ENCODE peak calls at places on chromosomes 6 and 20, in four cellular contexts. Z, W, B and U are unnamed samples. For H3K9me3, the result is how much of the 10 kb centered on the place peaks cover.

GRCh38 chr20:35583636-35584560 is 31.7 kb upstream of the SPAG4 start:
- DNase-seq in Z (no peak), W (no peak), B (no peak), U (no peak)

GRCh38 chr6:143449731-143450452 is 603 bp downstream of the ADAT2 start:
- DNase-seq in Z (peak), W (no peak), B (peak), U (no peak)

GRCh38 chr20:17444091-17444490 is 87.1 kb downstream of the BFSP1 start:
- DNase-seq in Z (no peak), W (no peak), B (no peak), U (peak)

GRCh38 chr20:47576516-47577033 is 74.9 kb downstream of the NCOA3 start:
- DNase-seq in Z (peak), W (peak), B (peak), U (peak)

GRCh38 chr6:138590796-138591709 is 91.8 kb upstream of the NHSL1 start:
- DNase-seq in Z (peak), W (peak), B (peak), U (no peak)

GRCh38 chr6:157264701-157265100 is 58.6 kb downstream of the TMEM242 start:
- DNase-seq in Z (no peak), W (no peak), B (no peak), U (no peak)

GRCh38 chr6:161101517-161101916 is 109.9 kb downstream of the MAP3K4 start:
- DNase-seq in Z (no peak), W (no peak), B (no peak), U (no peak)

GRCh38 chr6:90202156-90202555 is 94.5 kb downstream of the BACH2 start:
- DNase-seq in Z (no peak), W (no peak), B (no peak), U (no peak)

GRCh38 chr20:6680854-6681253 is 86.6 kb upstream of the BMP2 start:
- DNase-seq in Z (no peak), W (no peak), B (no peak), U (peak)

GRCh38 chr6:154356690-154357089 is at the start of gene IPCEF1:
- DNase-seq in Z (no peak), W (no peak), B (no peak), U (no peak)

GRCh38 chr6:105210932-105211531 is 31.2 kb upstream of the POPDC3 start:
- DNase-seq in Z (no peak), W (no peak), B (no peak), U (no peak)

GRCh38 chr6:26457407-26457795 is 354 bp upstream of the BTN2A1 start:
- DNase-seq in Z (peak), W (peak), B (no peak), U (no peak)

GRCh38 chr6:45625191-45625664 is 247.5 kb upstream of the SUPT3H start:
- DNase-seq in Z (no peak), W (no peak), B (no peak), U (no peak)

GRCh38 chr20:57481281-57481711 is 43.6 kb downstream of the CTCFL start:
- DNase-seq in Z (no peak), W (no peak), B (no peak), U (no peak)

GRCh38 chr6:43242908-43243648 is at the start of gene TTBK1:
- DNase-seq in Z (no peak), W (no peak), B (no peak), U (no peak)

GRCh38 chr6:33197431-33198048 is 2.9 kb downstream of the RXRB start:
- DNase-seq in Z (peak), W (peak), B (no peak), U (no peak)

GRCh38 chr6:43973351-43973750 is 153.9 kb downstream of the MRPL14 start:
- DNase-seq in Z (no peak), W (no peak), B (no peak), U (no peak)

GRCh38 chr6:149065658-149066556 is 251.6 kb upstream of the TAB2 start:
- DNase-seq in Z (no peak), W (no peak), B (no peak), U (no peak)

GRCh38 chr6:133012774-133013173 is 198.4 kb downstream of the RPS12 start:
- DNase-seq in Z (no peak), W (no peak), B (no peak), U (no peak)

GRCh38 chr6:117508450-117508971 is 26.0 kb downstream of the DCBLD1 start:
- DNase-seq in Z (no peak), W (no peak), B (no peak), U (no peak)

GRCh38 chr6:83708970-83709747 is at the start of gene SNAP91:
- DNase-seq in Z (no peak), W (no peak), B (no peak), U (no peak)

GRCh38 chr6:170522565-170523183 is 30.4 kb downstream of the PSMB1 start:
- DNase-seq in Z (no peak), W (no peak), B (no peak), U (no peak)

GRCh38 chr6:82143041-82143481 is 104.5 kb downstream of the IBTK start:
- DNase-seq in Z (no peak), W (no peak), B (no peak), U (no peak)

GRCh38 chr20:23441850-23442313 is 2.4 kb downstream of the CSTL1 start:
- DNase-seq in Z (peak), W (peak), B (peak), U (no peak)

GRCh38 chr20:63976980-63977391 is 2.5 kb downstream of the SAMD10 start:
- DNase-seq in Z (no peak), W (no peak), B (no peak), U (no peak)

GRCh38 chr6:79941489-79942151 is 5.7 kb downstream of the ELOVL4 start:
- DNase-seq in Z (no peak), W (no peak), B (no peak), U (no peak)

GRCh38 chr6:130520235-130520634 is 154.4 kb downstream of the TMEM200A start:
- DNase-seq in Z (no peak), W (no peak), B (no peak), U (no peak)

GRCh38 chr6:98044168-98044567 is 761.2 kb upstream of the MMS22L start:
- DNase-seq in Z (no peak), W (no peak), B (no peak), U (no peak)

GRCh38 chr6:16184129-16184528 is 54.3 kb upstream of the GMPR start:
- DNase-seq in Z (peak), W (peak), B (peak), U (no peak)

GRCh38 chr20:2698186-2698817 is 5.7 kb downstream of the EBF4 start:
- DNase-seq in Z (peak), W (no peak), B (no peak), U (no peak)

GRCh38 chr6:107098436-107099307 is 16.6 kb downstream of the BEND3 start:
- DNase-seq in Z (no peak), W (no peak), B (no peak), U (no peak)

GRCh38 chr20:52103469-52103910 is 88.1 kb downstream of the ZFP64 start:
- DNase-seq in Z (no peak), W (no peak), B (peak), U (no peak)

GRCh38 chr6:31125162-31125561 is 4.9 kb upstream of the CDSN start:
- DNase-seq in Z (no peak), W (no peak), B (peak), U (no peak)

GRCh38 chr20:50368386-50368785 is 141.8 kb upstream of the PTPN1 start:
- DNase-seq in Z (no peak), W (no peak), B (no peak), U (no peak)

GRCh38 chr20:62487-62886 is 25.0 kb upstream of the DEFB125 start:
- DNase-seq in Z (no peak), W (no peak), B (no peak), U (no peak)
- H3K9me3 ChIP-seq in Z (under half), W (under half), B (under half), U (under half)

GRCh38 chr20:43809206-43809819 is 82.5 kb upstream of the GTSF1L start:
- DNase-seq in Z (no peak), W (no peak), B (no peak), U (no peak)
- H3K9me3 ChIP-seq in Z (under half), W (under half), B (under half), U (under half)

GRCh38 chr6:324729-325125 is 32.4 kb downstream of the DUSP22 start:
- DNase-seq in Z (no peak), W (no peak), B (no peak), U (no peak)
- H3K9me3 ChIP-seq in Z (under half), W (under half), B (under half), U (under half)

GRCh38 chr20:58531063-58531462 is 15.9 kb upstream of the APCDD1L start:
- DNase-seq in Z (no peak), W (no peak), B (no peak), U (no peak)

GRCh38 chr20:58536289-58536688 is 21.1 kb upstream of the APCDD1L start:
- DNase-seq in Z (no peak), W (no peak), B (no peak), U (no peak)

GRCh38 chr20:58528412-58528811 is 13.2 kb upstream of the APCDD1L start:
- DNase-seq in Z (no peak), W (no peak), B (no peak), U (no peak)

GRCh38 chr20:58526411-58526810 is 11.2 kb upstream of the APCDD1L start:
- DNase-seq in Z (no peak), W (no peak), B (no peak), U (no peak)

DNA sequence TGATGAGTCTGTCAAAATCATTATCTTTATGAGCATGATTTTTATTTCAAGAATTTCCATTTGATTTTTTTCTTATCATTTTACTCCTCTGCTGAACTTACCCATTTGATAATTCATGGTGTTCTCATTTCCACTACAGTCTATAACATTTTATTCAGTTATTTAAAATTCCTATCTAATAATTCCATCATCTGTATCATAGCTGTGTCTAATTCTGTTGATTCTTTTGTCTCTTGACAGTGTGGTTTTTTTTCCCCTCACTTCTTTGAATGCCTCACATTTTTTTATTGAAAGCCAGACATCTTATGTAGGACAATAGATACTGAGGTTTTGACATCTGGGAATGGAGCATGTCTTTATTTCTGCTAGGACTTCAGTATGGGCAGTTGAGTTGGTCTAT is 16.5 kb upstream of the APCDD1L start:
- DNase-seq in Z (no peak), W (no peak), B (no peak), U (no peak)
- H3K9me3 ChIP-seq in Z (under half), W (half or more), B (under half), U (under half)

DNA sequence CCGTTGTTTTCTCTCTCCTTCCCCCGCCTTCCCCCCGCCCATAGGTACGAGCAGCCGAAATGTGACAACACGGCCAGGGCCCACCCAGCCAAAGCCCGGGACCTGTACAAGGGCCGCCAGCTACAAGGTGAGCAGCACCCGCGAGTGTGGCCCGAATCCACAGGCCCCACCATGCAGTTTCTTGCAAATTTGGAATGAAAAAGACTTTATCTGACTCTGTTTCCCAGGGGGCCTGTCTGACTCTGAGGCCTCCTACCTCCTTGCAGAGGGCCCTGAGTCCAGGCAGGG is 167.1 kb downstream of the SMOC2 start:
- DNase-seq in Z (no peak), W (no peak), B (no peak), U (no peak)
- H3K9me3 ChIP-seq in Z (under half), W (under half), B (under half), U (under half)

GRCh38 chr6:34743625-34744293 is 13.5 kb upstream of the SNRPC start:
- DNase-seq in Z (no peak), W (no peak), B (no peak), U (no peak)
- H3K9me3 ChIP-seq in Z (under half), W (under half), B (under half), U (under half)